ENCODE peak calls at places on chromosome 21, in ten cellular contexts. I is sigmoid colon, E is IMR-90, H is GM12878, K is tibial nerve, D is lower leg skin, F is uterus, R is body of pancreas, M is heart left ventricle, G is testis. Q is an unnamed sample.

GRCh38 chr21:34180826-34181359 is 107.5 kb downstream of the MRPS6 start:
- DNase-seq in F (no peak), D (peak), I (peak), H (no peak), K (no peak), M (no peak), E (no peak), G (no peak), R (no peak), Q (no peak)

GRCh38 chr21:27590271-27590670 is 623.4 kb upstream of the ADAMTS5 start:
- DNase-seq in I (no peak), D (no peak), H (no peak), E (no peak), M (peak), K (no peak), R (no peak), F (peak), G (peak), Q (no peak)

GRCh38 chr21:34243562-34243961 is 120.2 kb upstream of the KCNE2 start:
- DNase-seq in H (no peak), I (no peak), M (no peak), E (peak), R (peak), F (no peak), G (peak), K (no peak), D (no peak), Q (peak)

GRCh38 chr21:31078796-31079195 is 40.5 kb upstream of the KRTAP19-8 start:
- DNase-seq in I (no peak), M (no peak), E (no peak), H (peak), R (no peak), F (no peak), G (no peak), K (no peak), D (no peak), Q (no peak)

GRCh38 chr21:33362044-33362555 is 37.3 kb downstream of the IFNAR1 start:
- DNase-seq in D (peak), K (no peak), E (no peak), G (no peak), R (peak), I (no peak), F (no peak), H (no peak), M (no peak), Q (no peak)

GRCh38 chr21:14535702-14536101 is 10.4 kb downstream of the SAMSN1 start:
- DNase-seq in K (no peak), E (no peak), G (no peak), F (no peak), M (no peak), H (no peak), I (no peak), R (no peak), D (no peak), Q (no peak)

GRCh38 chr21:38649120-38649519 is 150.8 kb upstream of the ERG start:
- DNase-seq in G (no peak), I (no peak), H (no peak), K (no peak), M (no peak), R (no peak), D (no peak), F (no peak), E (no peak), Q (no peak)

GRCh38 chr21:39852021-39852721 is 15.1 kb upstream of the PCP4 start:
- DNase-seq in E (no peak), H (no peak), G (no peak), R (no peak), I (no peak), M (no peak), D (no peak), F (no peak), K (no peak), Q (no peak)

GRCh38 chr21:41725421-41726021 is 41.3 kb downstream of the RIPK4 start:
- DNase-seq in H (no peak), R (no peak), M (no peak), F (no peak), E (no peak), D (no peak), G (no peak), K (no peak), I (no peak), Q (no peak)

GRCh38 chr21:38914531-38915385 is 109.0 kb downstream of the ETS2 start:
- DNase-seq in G (no peak), H (no peak), I (peak), E (peak), F (no peak), M (no peak), K (no peak), D (peak), R (no peak), Q (no peak)

GRCh38 chr21:46559291-46559983 is 45.4 kb downstream of the S100B start:
- DNase-seq in G (peak), M (no peak), I (peak), D (peak), K (no peak), F (no peak), R (no peak), H (peak), E (no peak), Q (peak)

GRCh38 chr21:37045556-37045955 is 27.3 kb downstream of the PIGP start:
- DNase-seq in F (no peak), M (no peak), H (no peak), E (no peak), G (no peak), D (no peak), K (no peak), R (no peak), I (no peak), Q (no peak)

GRCh38 chr21:42228709-42229220 is 9.8 kb downstream of the ABCG1 start:
- DNase-seq in M (no peak), F (no peak), I (peak), D (no peak), E (no peak), G (no peak), H (no peak), R (no peak), K (no peak), Q (peak)

GRCh38 chr21:36729301-36729970 is 30.5 kb downstream of the SIM2 start:
- DNase-seq in D (peak), R (no peak), I (no peak), G (no peak), K (no peak), E (no peak), F (no peak), M (no peak), H (no peak), Q (no peak)

GRCh38 chr21:39105341-39105765 is 77.9 kb downstream of the PSMG1 start:
- DNase-seq in I (no peak), K (no peak), R (no peak), E (peak), G (no peak), M (no peak), D (peak), H (no peak), F (no peak), Q (no peak)

GRCh38 chr21:29164330-29164942 is 34.0 kb downstream of the MAP3K7CL start:
- DNase-seq in I (no peak), R (peak), G (no peak), D (no peak), E (peak), F (no peak), M (no peak), K (no peak), H (no peak), Q (no peak)

GRCh38 chr21:16455978-16456377 is 726.2 kb downstream of the USP25 start:
- DNase-seq in H (no peak), R (no peak), F (no peak), M (no peak), I (no peak), G (no peak), E (no peak), D (no peak), K (no peak), Q (no peak)

GRCh38 chr21:34886554-34887385 is 162.3 kb downstream of the RUNX1 start:
- DNase-seq in G (no peak), R (peak), E (no peak), D (peak), F (no peak), I (peak), K (no peak), M (no peak), H (no peak), Q (no peak)

GRCh38 chr21:29166333-29166732 is 35.9 kb downstream of the MAP3K7CL start:
- DNase-seq in F (no peak), E (no peak), G (no peak), M (no peak), H (no peak), D (no peak), I (no peak), R (no peak), K (no peak), Q (no peak)

GRCh38 chr21:42048870-42049577 is 22.1 kb upstream of the UMODL1 start:
- DNase-seq in H (no peak), I (no peak), E (no peak), G (no peak), R (no peak), F (no peak), D (no peak), M (no peak), K (no peak), Q (no peak)

GRCh38 chr21:16309250-16309971 is 579.6 kb downstream of the USP25 start:
- DNase-seq in D (no peak), I (no peak), K (no peak), E (no peak), F (no peak), R (no peak), G (no peak), M (no peak), H (no peak), Q (no peak)

GRCh38 chr21:35075546-35075945 is 26.4 kb upstream of the RUNX1 start:
- DNase-seq in R (peak), D (no peak), E (peak), K (no peak), F (no peak), I (peak), H (no peak), G (no peak), M (peak), Q (no peak)

GRCh38 chr21:37636152-37636860 is 269.7 kb downstream of the DYRK1A start:
- DNase-seq in H (no peak), D (no peak), M (no peak), G (no peak), K (no peak), R (no peak), I (no peak), F (no peak), E (peak), Q (no peak)

GRCh38 chr21:15908187-15908586 is 178.4 kb downstream of the USP25 start:
- DNase-seq in M (no peak), R (no peak), H (no peak), F (no peak), G (no peak), I (no peak), E (peak), D (no peak), K (no peak), Q (no peak)

GRCh38 chr21:38175321-38175720 is 81.5 kb upstream of the KCNJ15 start:
- DNase-seq in G (no peak), R (no peak), D (no peak), M (no peak), E (no peak), K (no peak), I (no peak), H (no peak), F (no peak), Q (no peak)

GRCh38 chr21:32102426-32102825 is 176.4 kb downstream of the MIS18A start:
- DNase-seq in F (no peak), I (no peak), M (no peak), E (peak), H (no peak), D (no peak), K (no peak), R (no peak), G (no peak), Q (no peak)

GRCh38 chr21:33300701-33301631 is 23.8 kb upstream of the IFNAR1 start:
- DNase-seq in R (peak), F (no peak), M (no peak), E (no peak), I (no peak), D (peak), G (no peak), K (no peak), H (no peak), Q (no peak)

GRCh38 chr21:15063081-15063820 is 1.5 kb downstream of the NRIP1 start:
- DNase-seq in I (no peak), D (no peak), K (no peak), G (peak), F (no peak), R (peak), E (peak), H (no peak), M (no peak), Q (peak)

GRCh38 chr21:39556176-39556575 is 56.6 kb upstream of the B3GALT5 start:
- DNase-seq in G (no peak), I (no peak), E (no peak), M (no peak), D (no peak), F (no peak), K (no peak), H (no peak), R (no peak), Q (peak)

GRCh38 chr21:35652872-35653271 is 407.5 kb downstream of the SETD4 start:
- DNase-seq in G (no peak), K (no peak), E (no peak), H (no peak), I (no peak), R (no peak), F (no peak), D (no peak), M (no peak), Q (no peak)

GRCh38 chr21:38979271-38980196 is 173.8 kb downstream of the ETS2 start:
- DNase-seq in M (no peak), D (no peak), F (no peak), K (no peak), G (no peak), H (no peak), E (peak), I (no peak), R (peak), Q (no peak)

GRCh38 chr21:36860736-36861594 is 105.5 kb downstream of the HLCS start:
- DNase-seq in K (no peak), G (no peak), F (no peak), E (peak), D (no peak), I (no peak), R (peak), M (no peak), H (no peak), Q (no peak)

GRCh38 chr21:34204021-34204420 is 130.6 kb downstream of the MRPS6 start:
- DNase-seq in K (no peak), F (no peak), G (no peak), M (peak), D (peak), H (no peak), I (no peak), R (no peak), E (no peak), Q (no peak)

GRCh38 chr21:14956826-14957225 is 108.0 kb downstream of the NRIP1 start:
- DNase-seq in D (no peak), F (no peak), K (no peak), G (no peak), I (no peak), M (no peak), E (peak), H (no peak), R (no peak), Q (no peak)

GRCh38 chr21:41369915-41370839 is 8.3 kb downstream of the MX2 start:
- DNase-seq in G (no peak), D (peak), R (peak), M (no peak), H (peak), I (peak), K (no peak), E (no peak), F (no peak), Q (no peak)

GRCh38 chr21:39048574-39048973 is 134.7 kb downstream of the PSMG1 start:
- DNase-seq in I (peak), R (no peak), K (no peak), G (no peak), D (no peak), H (no peak), E (peak), F (no peak), M (no peak), Q (no peak)

GRCh38 chr21:37196847-37197246 is 70.3 kb downstream of the VPS26C start:
- DNase-seq in D (no peak), F (no peak), I (no peak), K (no peak), G (no peak), R (no peak), E (no peak), H (no peak), M (no peak), Q (no peak)

GRCh38 chr21:34536311-34536710 is 24.3 kb upstream of the KCNE1 start:
- DNase-seq in G (no peak), I (no peak), F (no peak), H (no peak), M (no peak), D (no peak), E (no peak), K (no peak), R (no peak), Q (no peak)

GRCh38 chr21:45555557-45556301 is 13.5 kb upstream of the SLC19A1 start:
- DNase-seq in H (peak), G (peak), E (peak), R (peak), D (peak), I (peak), M (peak), K (peak), F (peak), Q (peak)

GRCh38 chr21:45557611-45558043 is 15.4 kb upstream of the SLC19A1 start:
- DNase-seq in D (peak), M (peak), R (no peak), K (no peak), I (peak), H (no peak), G (no peak), F (no peak), E (no peak), Q (no peak)

GRCh38 chr21:45556302-45556644 is 14.0 kb upstream of the SLC19A1 start:
- DNase-seq in H (no peak), E (no peak), F (no peak), K (no peak), R (no peak), M (no peak), G (no peak), D (no peak), I (no peak), Q (no peak)

GRCh38 chr21:45558044-45558721 is 15.9 kb upstream of the SLC19A1 start:
- DNase-seq in G (no peak), F (peak), M (no peak), D (peak), I (peak), R (no peak), H (no peak), K (peak), E (no peak), Q (peak)

GRCh38 chr21:45556645-45557601 is 14.7 kb upstream of the SLC19A1 start:
- DNase-seq in R (no peak), M (peak), G (no peak), K (no peak), D (peak), H (no peak), F (no peak), I (peak), E (no peak), Q (peak)
- H3K4me3 ChIP-seq in R (no peak), M (no peak), G (no peak), K (no peak), D (no peak), H (no peak), F (no peak), I (no peak), E (no peak), Q (no peak)

GRCh38 chr21:45300786-45301520 is 13.3 kb upstream of the POFUT2 start:
- DNase-seq in F (peak), D (no peak), H (no peak), I (peak), M (no peak), K (no peak), E (no peak), G (no peak), R (no peak), Q (peak)
- TF ChIP-seq CTCF in F (no peak), D (no peak), H (no peak), I (no peak), M (no peak), K (no peak), E (no peak), G (no peak), R (no peak), Q (no peak)

DNA sequence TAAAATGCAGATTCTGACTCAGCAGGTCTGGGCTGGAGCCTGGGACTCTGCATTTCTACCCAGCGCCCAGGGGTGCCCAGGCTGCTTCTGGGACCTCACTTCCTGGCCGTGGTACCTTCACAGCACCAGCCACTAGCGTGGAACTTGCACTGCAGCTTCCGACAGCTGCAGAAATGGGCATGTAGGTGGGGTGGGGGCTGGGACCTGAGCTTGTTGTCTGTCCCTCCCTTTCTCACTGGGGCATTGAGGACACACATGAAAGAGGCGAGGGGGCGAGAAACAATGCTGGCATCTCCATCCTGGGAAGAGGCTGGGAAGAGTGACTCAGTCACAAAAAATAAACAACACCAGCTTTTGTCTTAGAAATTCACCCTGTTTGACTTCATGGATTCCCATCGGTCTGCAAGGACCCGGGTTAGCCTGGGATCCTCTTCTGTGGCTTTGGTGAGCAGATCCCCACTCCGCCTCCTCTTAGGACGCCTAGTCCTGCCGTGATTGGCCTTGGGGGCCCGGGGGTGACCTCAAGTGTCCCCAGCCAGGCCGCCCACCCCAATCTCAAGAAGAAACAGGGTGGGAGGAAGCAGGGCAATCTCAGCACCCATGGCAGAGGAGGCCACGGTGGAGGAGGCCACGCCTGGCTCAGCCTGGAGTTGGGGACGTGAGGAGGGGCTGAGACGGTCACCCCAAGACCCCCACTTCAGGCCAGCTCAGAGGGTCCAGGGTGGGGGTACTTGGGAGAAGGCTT is 29.9 kb upstream of the POFUT2 start:
- DNase-seq in E (peak), M (peak), K (no peak), G (no peak), R (peak), D (no peak), I (peak), F (no peak), H (no peak), Q (no peak)
- TF ChIP-seq POLR2A in E (no peak), M (no peak), K (no peak), G (no peak), R (no peak), D (no peak), I (no peak), F (no peak), H (no peak), Q (no peak)

DNA sequence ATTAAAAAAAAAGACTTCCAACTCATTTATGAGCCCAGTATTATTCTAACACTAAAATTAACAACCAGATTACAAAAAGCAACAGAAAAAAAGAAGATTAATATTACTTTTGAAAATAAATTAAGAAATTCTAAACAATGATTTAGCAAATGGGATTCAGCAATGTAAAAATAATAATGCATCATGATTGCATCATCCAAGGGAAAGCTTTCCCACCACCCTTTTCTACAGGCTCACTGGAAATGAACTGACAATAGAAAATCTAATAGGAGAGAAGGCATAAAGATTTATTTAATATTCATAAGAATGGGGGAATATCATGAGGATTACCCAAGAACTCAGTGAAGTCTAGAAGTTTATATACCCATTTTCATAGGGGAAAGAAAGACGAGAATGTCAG is 1671.9 kb downstream of the NCAM2 start:
- DNase-seq in R (no peak), E (no peak), K (no peak), D (no peak), G (no peak), I (no peak), M (no peak), F (no peak), H (no peak), Q (no peak)
- H3K4me3 ChIP-seq in R (no peak), E (no peak), K (no peak), D (no peak), G (no peak), I (no peak), M (no peak), F (no peak), H (no peak), Q (no peak)

GRCh38 chr21:43809346-43809799 is 20.0 kb downstream of the RRP1 start:
- DNase-seq in M (no peak), F (no peak), D (no peak), H (no peak), R (no peak), K (no peak), E (no peak), I (no peak), G (no peak), Q (no peak)
- TF ChIP-seq CTCF in M (no peak), F (no peak), D (no peak), H (no peak), R (no peak), K (no peak), E (no peak), I (no peak), G (no peak), Q (no peak)

GRCh38 chr21:26061437-26061836 is 109.1 kb downstream of the APP start:
- DNase-seq in G (no peak), H (no peak), K (no peak), E (peak), I (no peak), R (peak), F (no peak), D (no peak), M (no peak), Q (no peak)
- TF ChIP-seq POLR2A in G (no peak), H (no peak), K (no peak), E (no peak), I (no peak), R (no peak), F (no peak), D (no peak), M (no peak), Q (no peak)

DNA sequence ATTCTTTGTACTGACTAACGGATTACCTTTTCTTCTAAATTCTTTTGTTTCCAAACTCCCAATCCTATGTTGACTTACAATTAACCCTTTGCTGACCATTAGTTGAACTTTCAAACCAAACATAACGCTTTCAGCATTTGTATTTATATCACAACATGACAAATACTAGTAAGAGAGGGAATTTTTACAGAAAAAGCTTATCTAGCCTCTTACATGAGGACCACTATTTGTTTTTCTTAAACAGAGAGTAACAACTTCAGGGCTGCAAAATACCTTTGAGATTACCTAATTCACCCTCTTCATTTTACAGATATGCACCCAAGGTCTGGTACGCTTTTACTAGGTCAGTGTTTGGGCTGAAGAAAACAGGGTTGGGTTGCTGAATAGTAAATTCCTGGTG is 45.0 kb upstream of the CXADR start:
- DNase-seq in E (peak), F (no peak), I (no peak), R (no peak), K (no peak), M (no peak), G (no peak), H (no peak), D (no peak), Q (no peak)
- H3K4me3 ChIP-seq in E (no peak), F (no peak), I (no peak), R (no peak), K (no peak), M (peak), G (no peak), H (no peak), D (no peak), Q (no peak)